ENCODE peak calls at places on chromosomes 12 and 14, in nine cellular contexts. O is BJ, N is RWPE2, M is H9, B is psoas muscle, A is adrenal gland, F is mammary epithelial cell, R is upper lobe of right lung, E is fibroblast of lung. C is an unnamed sample.

GRCh38 chr14:69937367-69937777 is 58.2 kb downstream of the SMOC1 start:
- DNase-seq in O (no peak), N (no peak), M (no peak), B (no peak), A (no peak), F (no peak), R (no peak), E (no peak), C (no peak)

GRCh38 chr14:88559852-88560251 is 3.0 kb upstream of the ZC3H14 start:
- DNase-seq in O (no peak), N (no peak), M (no peak), B (no peak), A (no peak), F (no peak), R (no peak), E (peak), C (no peak)

GRCh38 chr12:63915105-63915830 is 70.8 kb downstream of the SRGAP1 start:
- DNase-seq in O (no peak), N (no peak), M (no peak), B (no peak), A (no peak), F (peak), R (no peak), E (peak), C (no peak)

GRCh38 chr12:3101309-3102022 is 24.3 kb downstream of the TSPAN9 start:
- DNase-seq in O (no peak), N (no peak), M (peak), B (no peak), A (no peak), F (peak), R (no peak), E (peak), C (no peak)

GRCh38 chr12:90741611-90742010 is 213.4 kb downstream of the CCER1 start:
- DNase-seq in O (no peak), N (no peak), M (no peak), B (no peak), A (no peak), F (no peak), R (no peak), E (no peak), C (no peak)

GRCh38 chr12:96212456-96213375 is 18.5 kb downstream of the ELK3 start:
- DNase-seq in O (no peak), N (peak), M (no peak), B (no peak), A (no peak), F (no peak), R (no peak), E (no peak), C (no peak)

GRCh38 chr12:12487490-12487889 is 75.2 kb downstream of the DUSP16 start:
- DNase-seq in O (no peak), N (no peak), M (no peak), B (no peak), A (no peak), F (no peak), R (no peak), E (no peak), C (no peak)

GRCh38 chr14:76267322-76268012 is 108.5 kb upstream of the ESRRB start:
- DNase-seq in O (no peak), N (no peak), M (peak), B (peak), A (peak), F (no peak), R (peak), E (peak), C (peak)

GRCh38 chr12:132202929-132203721 is 58.9 kb downstream of the NOC4L start:
- DNase-seq in O (no peak), N (no peak), M (no peak), B (no peak), A (no peak), F (no peak), R (no peak), E (no peak), C (no peak)

GRCh38 chr12:26088999-26089398 is 35.8 kb downstream of the BHLHE41 start:
- DNase-seq in O (no peak), N (no peak), M (no peak), B (no peak), A (no peak), F (peak), R (no peak), E (no peak), C (no peak)

GRCh38 chr14:77407158-77407557 is 16.2 kb downstream of the NOXRED1 start:
- DNase-seq in O (no peak), N (no peak), M (no peak), B (no peak), A (no peak), F (no peak), R (no peak), E (peak), C (no peak)

GRCh38 chr12:115010324-115010995 is 326.5 kb upstream of the TBX3 start:
- DNase-seq in O (no peak), N (no peak), M (no peak), B (no peak), A (no peak), F (peak), R (no peak), E (no peak), C (no peak)

GRCh38 chr14:50666772-50667490 is 1.2 kb downstream of the SAV1 start:
- DNase-seq in O (no peak), N (no peak), M (peak), B (peak), A (peak), F (peak), R (no peak), E (peak), C (peak)

GRCh38 chr12:105955608-105955931 is 183.2 kb downstream of the NUAK1 start:
- DNase-seq in O (no peak), N (no peak), M (no peak), B (no peak), A (no peak), F (no peak), R (no peak), E (no peak), C (no peak)

GRCh38 chr14:23578560-23579310 is at the start of gene JPH4:
- DNase-seq in O (no peak), N (no peak), M (peak), B (no peak), A (no peak), F (no peak), R (no peak), E (no peak), C (no peak)

GRCh38 chr12:118119449-118119879 is 15.7 kb upstream of the VSIG10 start:
- DNase-seq in O (no peak), N (no peak), M (peak), B (no peak), A (no peak), F (no peak), R (no peak), E (no peak), C (no peak)

GRCh38 chr12:108400060-108400459 is 60.9 kb upstream of the CMKLR1 start:
- DNase-seq in O (no peak), N (no peak), M (no peak), B (no peak), A (no peak), F (no peak), R (no peak), E (no peak), C (no peak)

GRCh38 chr12:57089259-57090245 is 638 bp downstream of the NAB2 start:
- DNase-seq in O (no peak), N (no peak), M (no peak), B (peak), A (peak), F (peak), R (peak), E (peak), C (no peak)

GRCh38 chr14:83975435-83976222 is 1554.3 kb upstream of the FLRT2 start:
- DNase-seq in O (no peak), N (no peak), M (peak), B (peak), A (peak), F (no peak), R (no peak), E (no peak), C (peak)

GRCh38 chr12:38911611-38912010 is 6.2 kb upstream of the CPNE8 start:
- DNase-seq in O (no peak), N (no peak), M (no peak), B (no peak), A (no peak), F (no peak), R (no peak), E (no peak), C (no peak)

GRCh38 chr12:25436206-25436912 is 116.7 kb downstream of the LMNTD1 start:
- DNase-seq in O (no peak), N (no peak), M (peak), B (no peak), A (peak), F (peak), R (no peak), E (peak), C (peak)

GRCh38 chr12:117313906-117314305 is 47.5 kb downstream of the NOS1 start:
- DNase-seq in O (no peak), N (no peak), M (no peak), B (no peak), A (no peak), F (no peak), R (no peak), E (no peak), C (no peak)

GRCh38 chr12:47270782-47271664 is 191.3 kb upstream of the AMIGO2 start:
- DNase-seq in O (peak), N (peak), M (no peak), B (no peak), A (no peak), F (peak), R (no peak), E (peak), C (no peak)

GRCh38 chr14:101705733-101706508 is 55.6 kb upstream of the PPP2R5C start:
- DNase-seq in O (no peak), N (peak), M (peak), B (peak), A (peak), F (no peak), R (peak), E (peak), C (no peak)

GRCh38 chr12:10365716-10366433 is 24.0 kb downstream of the KLRK1 start:
- DNase-seq in O (no peak), N (no peak), M (no peak), B (no peak), A (no peak), F (peak), R (no peak), E (peak), C (no peak)

GRCh38 chr14:29580763-29581162 is 346.9 kb downstream of the PRKD1 start:
- DNase-seq in O (no peak), N (no peak), M (no peak), B (no peak), A (no peak), F (no peak), R (no peak), E (no peak), C (no peak)

GRCh38 chr12:4117386-4118016 is 156.1 kb upstream of the CCND2 start:
- DNase-seq in O (no peak), N (peak), M (peak), B (no peak), A (no peak), F (no peak), R (no peak), E (no peak), C (no peak)

GRCh38 chr12:58529114-58529665 is 391.1 kb downstream of the LRIG3 start:
- DNase-seq in O (no peak), N (no peak), M (no peak), B (no peak), A (no peak), F (peak), R (no peak), E (peak), C (no peak)

GRCh38 chr12:47970843-47971242 is 7.4 kb downstream of the TMEM106C start:
- DNase-seq in O (no peak), N (no peak), M (no peak), B (no peak), A (no peak), F (no peak), R (no peak), E (no peak), C (no peak)

GRCh38 chr12:38113991-38114390 is 202.6 kb upstream of the ALG10B start:
- DNase-seq in O (no peak), N (no peak), M (no peak), B (no peak), A (no peak), F (no peak), R (no peak), E (no peak), C (no peak)

GRCh38 chr12:26195641-26196423 is 459 bp downstream of the SSPN start:
- DNase-seq in O (peak), N (no peak), M (peak), B (peak), A (peak), F (peak), R (peak), E (peak), C (no peak)

GRCh38 chr12:58539295-58539694 is 381.0 kb downstream of the LRIG3 start:
- DNase-seq in O (no peak), N (no peak), M (no peak), B (no peak), A (no peak), F (no peak), R (no peak), E (no peak), C (no peak)

GRCh38 chr14:69500736-69501135 is 16.2 kb downstream of the PLEKHD1 start:
- DNase-seq in O (no peak), N (peak), M (no peak), B (no peak), A (no peak), F (no peak), R (peak), E (no peak), C (no peak)

DNA sequence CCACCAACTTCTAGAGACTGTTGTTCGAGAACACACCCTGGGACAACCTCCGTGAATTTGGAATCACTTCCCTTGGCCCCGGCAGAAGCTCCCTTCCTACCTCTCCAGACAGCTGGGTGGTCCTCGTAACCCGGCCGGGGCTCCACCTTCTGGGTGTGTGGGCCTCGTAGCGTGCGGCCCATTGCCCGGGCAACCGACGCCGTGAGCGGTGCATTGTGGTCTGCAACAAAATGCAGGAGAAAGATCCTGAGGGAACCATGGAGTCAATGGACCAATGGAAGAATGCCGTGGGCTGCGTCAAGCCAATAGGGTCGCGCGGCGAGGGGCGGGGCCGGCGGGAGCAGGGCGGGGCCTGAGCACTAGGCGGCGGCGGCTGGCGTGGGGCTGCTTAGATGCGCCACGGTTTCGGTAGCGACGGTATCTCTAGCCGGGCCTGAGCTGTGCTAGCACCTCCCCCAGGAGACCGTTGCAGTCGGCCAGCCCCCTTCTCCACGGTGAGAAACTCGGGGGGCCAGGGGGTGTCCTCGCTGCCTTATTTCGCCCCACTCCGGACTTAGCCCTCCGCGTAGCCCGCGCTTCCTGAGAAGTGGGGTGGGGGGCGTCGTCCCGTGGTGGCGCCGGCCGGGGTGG is at the start of gene DYNLL1:
- DNase-seq in O (peak), N (peak), M (peak), B (peak), A (peak), F (peak), R (peak), E (peak), C (peak)
- TF ChIP-seq CTCF in O (no peak), N (no peak), M (no peak), B (peak), A (peak), F (no peak), R (no peak), E (no peak), C (no peak)

GRCh38 chr14:106826833-106827369 is 1300.5 kb downstream of the TMEM121 start:
- DNase-seq in O (no peak), N (no peak), M (no peak), B (no peak), A (no peak), F (peak), R (no peak), E (no peak), C (no peak)

GRCh38 chr14:106831322-106831720 is 1304.9 kb downstream of the TMEM121 start:
- DNase-seq in O (no peak), N (no peak), M (no peak), B (no peak), A (peak), F (no peak), R (peak), E (no peak), C (no peak)
- TF ChIP-seq CTCF in O (peak), N (peak), M (peak), B (no peak), A (no peak), F (peak), R (peak), E (no peak), C (no peak)

GRCh38 chr12:68157295-68157871 is 2.2 kb downstream of the IFNG start:
- DNase-seq in O (no peak), N (no peak), M (no peak), B (no peak), A (no peak), F (no peak), R (no peak), E (no peak), C (no peak)

GRCh38 chr12:68162374-68162773 is 2.8 kb upstream of the IFNG start:
- DNase-seq in O (no peak), N (no peak), M (no peak), B (no peak), A (no peak), F (peak), R (no peak), E (peak), C (no peak)

GRCh38 chr12:68154768-68155167 is 4.8 kb downstream of the IFNG start:
- DNase-seq in O (no peak), N (no peak), M (no peak), B (no peak), A (no peak), F (no peak), R (no peak), E (no peak), C (no peak)

GRCh38 chr12:68159681-68160304 is at the start of gene IFNG:
- DNase-seq in O (no peak), N (no peak), M (no peak), B (no peak), A (no peak), F (no peak), R (no peak), E (no peak), C (no peak)

DNA sequence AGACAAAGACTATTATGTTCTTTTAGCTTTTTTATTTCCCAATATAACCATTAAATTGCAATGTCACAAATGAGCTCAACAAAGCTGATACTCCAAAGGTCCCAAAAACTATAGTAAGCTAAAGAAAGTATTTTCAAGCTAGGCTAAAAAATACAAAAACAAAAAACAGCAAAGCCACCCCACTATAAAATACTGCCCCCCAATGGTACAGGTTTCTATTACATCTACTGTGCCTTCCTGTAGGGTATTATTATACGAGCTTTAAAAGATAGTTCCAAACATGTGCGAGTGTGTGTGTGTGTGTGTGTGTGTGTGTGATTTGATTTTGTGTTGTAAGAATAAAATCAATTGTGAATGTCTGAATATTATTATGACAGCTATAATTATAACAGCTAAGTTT is 1.1 kb downstream of the IFNG start:
- DNase-seq in O (no peak), N (no peak), M (no peak), B (no peak), A (no peak), F (peak), R (no peak), E (no peak), C (no peak)
- TF ChIP-seq CTCF in O (peak), N (peak), M (peak), B (peak), A (peak), F (peak), R (peak), E (peak), C (peak)

GRCh38 chr14:34750670-34751069 is 36.3 kb upstream of the CFL2 start:
- DNase-seq in O (no peak), N (no peak), M (no peak), B (no peak), A (no peak), F (peak), R (no peak), E (peak), C (no peak)
- TF ChIP-seq CTCF in O (no peak), N (no peak), M (no peak), B (no peak), A (no peak), F (no peak), R (no peak), E (no peak), C (no peak)

GRCh38 chr12:101824831-101825230 is 5.9 kb downstream of the GNPTAB start:
- DNase-seq in O (no peak), N (no peak), M (no peak), B (no peak), A (no peak), F (no peak), R (no peak), E (no peak), C (no peak)

GRCh38 chr12:101819467-101819866 is 11.3 kb downstream of the GNPTAB start:
- DNase-seq in O (no peak), N (no peak), M (no peak), B (no peak), A (no peak), F (no peak), R (no peak), E (no peak), C (no peak)

GRCh38 chr12:101826766-101827368 is 3.9 kb downstream of the GNPTAB start:
- DNase-seq in O (no peak), N (no peak), M (no peak), B (no peak), A (no peak), F (no peak), R (no peak), E (no peak), C (no peak)

GRCh38 chr12:101823039-101823438 is 7.7 kb downstream of the GNPTAB start:
- DNase-seq in O (no peak), N (no peak), M (no peak), B (no peak), A (no peak), F (no peak), R (no peak), E (no peak), C (no peak)

DNA sequence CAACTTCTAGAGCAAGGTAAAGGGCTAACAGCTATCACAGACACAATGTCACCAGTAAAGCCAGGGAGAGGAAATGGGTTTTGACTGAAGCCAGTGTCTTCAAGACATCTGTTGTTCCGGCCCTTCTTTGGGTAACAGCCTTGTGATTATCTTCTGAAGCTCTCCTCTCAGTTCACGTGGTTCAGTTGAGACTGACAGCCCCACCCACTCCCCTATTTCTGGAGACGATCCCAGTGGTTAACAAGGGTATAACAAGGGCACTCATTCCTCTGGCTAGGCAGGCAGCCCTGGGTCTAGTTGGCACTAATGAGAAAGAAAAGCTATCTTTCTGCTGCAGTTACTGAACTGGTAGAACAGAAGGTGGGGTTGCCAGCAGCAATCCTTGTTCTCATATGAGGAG is 6.9 kb downstream of the GNPTAB start:
- DNase-seq in O (no peak), N (no peak), M (peak), B (peak), A (peak), F (no peak), R (no peak), E (peak), C (no peak)
- TF ChIP-seq CTCF in O (no peak), N (no peak), M (peak), B (no peak), A (peak), F (peak), R (peak), E (peak), C (no peak)

C was measured in AG09319.